ENCODE peak calls at places on chromosomes 13 and 19, in nine cellular contexts. One of them, this sample, is unnamed. For H3K4me1, the result is how much of the 10 kb centered on the place peaks cover.

GRCh38 chr13:110618780-110619179 is 3.4 kb downstream of the NAXD start:
- DNase-seq in IMR-90: no peak
- DNase-seq in adrenal gland: no peak
- DNase-seq in gastrocnemius medialis: no peak
- DNase-seq in tibial nerve: no peak
- DNase-seq in body of pancreas: no peak
- DNase-seq in HCT116: no peak
- DNase-seq in right lobe of liver: no peak
- DNase-seq in prostate gland: no peak
- DNase-seq in this sample: no peak

GRCh38 chr13:29483211-29483610 is 112.3 kb downstream of the SLC7A1 start:
- DNase-seq in IMR-90: no peak
- DNase-seq in adrenal gland: no peak
- DNase-seq in gastrocnemius medialis: no peak
- DNase-seq in tibial nerve: no peak
- DNase-seq in body of pancreas: peak
- DNase-seq in HCT116: no peak
- DNase-seq in right lobe of liver: no peak
- DNase-seq in prostate gland: peak
- DNase-seq in this sample: peak

GRCh38 chr13:50668882-50669281 is 174.6 kb downstream of the DLEU7 start:
- DNase-seq in IMR-90: no peak
- DNase-seq in adrenal gland: no peak
- DNase-seq in gastrocnemius medialis: no peak
- DNase-seq in tibial nerve: no peak
- DNase-seq in body of pancreas: no peak
- DNase-seq in HCT116: no peak
- DNase-seq in right lobe of liver: no peak
- DNase-seq in prostate gland: no peak
- DNase-seq in this sample: no peak

GRCh38 chr19:10112037-10112751 is 701 bp downstream of the P2RY11 start:
- DNase-seq in IMR-90: no peak
- DNase-seq in adrenal gland: no peak
- DNase-seq in gastrocnemius medialis: no peak
- DNase-seq in tibial nerve: no peak
- DNase-seq in body of pancreas: no peak
- DNase-seq in HCT116: no peak
- DNase-seq in right lobe of liver: no peak
- DNase-seq in prostate gland: no peak
- DNase-seq in this sample: no peak

GRCh38 chr19:3142292-3142670 is 6.4 kb downstream of the GNA15 start:
- DNase-seq in IMR-90: peak
- DNase-seq in adrenal gland: peak
- DNase-seq in gastrocnemius medialis: no peak
- DNase-seq in tibial nerve: no peak
- DNase-seq in body of pancreas: no peak
- DNase-seq in HCT116: peak
- DNase-seq in right lobe of liver: no peak
- DNase-seq in prostate gland: no peak
- DNase-seq in this sample: no peak

GRCh38 chr13:40490086-40490723 is 176.2 kb downstream of the FOXO1 start:
- DNase-seq in IMR-90: no peak
- DNase-seq in adrenal gland: no peak
- DNase-seq in gastrocnemius medialis: no peak
- DNase-seq in tibial nerve: no peak
- DNase-seq in body of pancreas: peak
- DNase-seq in HCT116: no peak
- DNase-seq in right lobe of liver: no peak
- DNase-seq in prostate gland: no peak
- DNase-seq in this sample: no peak

GRCh38 chr13:24680258-24680920 is at the start of gene ATP12A:
- DNase-seq in IMR-90: no peak
- DNase-seq in adrenal gland: no peak
- DNase-seq in gastrocnemius medialis: no peak
- DNase-seq in tibial nerve: no peak
- DNase-seq in body of pancreas: peak
- DNase-seq in HCT116: no peak
- DNase-seq in right lobe of liver: peak
- DNase-seq in prostate gland: peak
- DNase-seq in this sample: no peak

GRCh38 chr19:37334179-37335071 is 36.5 kb upstream of the ZNF527 start:
- DNase-seq in IMR-90: peak
- DNase-seq in adrenal gland: peak
- DNase-seq in gastrocnemius medialis: peak
- DNase-seq in tibial nerve: peak
- DNase-seq in body of pancreas: peak
- DNase-seq in HCT116: no peak
- DNase-seq in right lobe of liver: peak
- DNase-seq in prostate gland: peak
- DNase-seq in this sample: peak

GRCh38 chr13:44274838-44275237 is 98.8 kb upstream of the SERP2 start:
- DNase-seq in IMR-90: peak
- DNase-seq in adrenal gland: no peak
- DNase-seq in gastrocnemius medialis: no peak
- DNase-seq in tibial nerve: no peak
- DNase-seq in body of pancreas: no peak
- DNase-seq in HCT116: no peak
- DNase-seq in right lobe of liver: no peak
- DNase-seq in prostate gland: no peak
- DNase-seq in this sample: no peak

GRCh38 chr13:98775844-98776598 is 23.5 kb upstream of the SLC15A1 start:
- DNase-seq in IMR-90: peak
- DNase-seq in adrenal gland: no peak
- DNase-seq in gastrocnemius medialis: no peak
- DNase-seq in tibial nerve: no peak
- DNase-seq in body of pancreas: no peak
- DNase-seq in HCT116: peak
- DNase-seq in right lobe of liver: peak
- DNase-seq in prostate gland: no peak
- DNase-seq in this sample: no peak

GRCh38 chr13:113843864-113844556 is 19.9 kb downstream of the GAS6 start:
- DNase-seq in IMR-90: no peak
- DNase-seq in adrenal gland: peak
- DNase-seq in gastrocnemius medialis: no peak
- DNase-seq in tibial nerve: no peak
- DNase-seq in body of pancreas: peak
- DNase-seq in HCT116: no peak
- DNase-seq in right lobe of liver: no peak
- DNase-seq in prostate gland: no peak
- DNase-seq in this sample: peak

GRCh38 chr19:2986951-2987491 is 9.7 kb downstream of the TLE6 start:
- DNase-seq in IMR-90: no peak
- DNase-seq in adrenal gland: no peak
- DNase-seq in gastrocnemius medialis: no peak
- DNase-seq in tibial nerve: no peak
- DNase-seq in body of pancreas: no peak
- DNase-seq in HCT116: no peak
- DNase-seq in right lobe of liver: no peak
- DNase-seq in prostate gland: no peak
- DNase-seq in this sample: no peak

GRCh38 chr13:41700790-41701310 is 243.5 kb downstream of the RGCC start:
- DNase-seq in IMR-90: peak
- DNase-seq in adrenal gland: peak
- DNase-seq in gastrocnemius medialis: no peak
- DNase-seq in tibial nerve: no peak
- DNase-seq in body of pancreas: peak
- DNase-seq in HCT116: no peak
- DNase-seq in right lobe of liver: no peak
- DNase-seq in prostate gland: peak
- DNase-seq in this sample: peak

DNA sequence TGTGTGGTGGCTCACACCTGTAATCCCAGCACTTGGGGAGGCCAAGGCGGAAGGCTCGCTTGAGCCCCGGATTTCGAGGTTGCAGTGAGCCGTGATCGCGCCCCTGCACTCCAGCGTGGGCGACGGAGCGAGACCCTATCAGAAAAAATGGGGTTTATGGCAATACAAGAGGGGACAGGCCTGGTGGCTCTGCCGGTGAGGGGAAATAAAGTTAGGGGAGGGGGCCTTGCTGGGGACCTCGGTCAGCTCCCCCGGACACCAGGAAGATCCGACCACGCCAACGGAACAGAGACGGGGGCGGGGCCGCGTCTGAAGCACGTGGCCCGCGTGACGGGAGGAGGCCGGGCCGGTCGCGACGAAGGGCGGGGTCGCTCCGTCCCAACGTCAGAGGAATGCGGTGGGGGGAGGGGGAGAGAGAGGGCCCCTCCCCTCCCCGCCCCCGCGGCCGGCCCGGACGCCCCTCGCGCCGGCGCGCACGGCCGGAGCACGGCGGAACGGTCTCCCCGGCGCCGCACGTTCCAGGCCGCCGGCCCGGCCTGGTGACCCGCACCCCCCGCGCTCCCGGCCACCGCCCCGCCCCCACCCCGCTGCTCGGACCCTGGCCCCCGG is 1.9 kb upstream of the HNRNPL start:
- DNase-seq in IMR-90: peak
- DNase-seq in adrenal gland: peak
- DNase-seq in gastrocnemius medialis: peak
- DNase-seq in tibial nerve: peak
- DNase-seq in body of pancreas: peak
- DNase-seq in HCT116: peak
- DNase-seq in right lobe of liver: peak
- DNase-seq in prostate gland: peak
- DNase-seq in this sample: peak
- TF ChIP-seq POLR2A in IMR-90: no peak
- TF ChIP-seq POLR2A in adrenal gland: peak
- TF ChIP-seq POLR2A in gastrocnemius medialis: peak
- TF ChIP-seq POLR2A in tibial nerve: peak
- TF ChIP-seq POLR2A in body of pancreas: peak
- TF ChIP-seq POLR2A in HCT116: peak
- TF ChIP-seq POLR2A in right lobe of liver: peak
- TF ChIP-seq POLR2A in prostate gland: peak
- TF ChIP-seq POLR2A in this sample: peak

GRCh38 chr13:99993660-99994455 is 12.3 kb downstream of the ZIC2 start:
- DNase-seq in IMR-90: no peak
- DNase-seq in adrenal gland: no peak
- DNase-seq in gastrocnemius medialis: no peak
- DNase-seq in tibial nerve: no peak
- DNase-seq in body of pancreas: no peak
- DNase-seq in HCT116: no peak
- DNase-seq in right lobe of liver: no peak
- DNase-seq in prostate gland: no peak
- DNase-seq in this sample: no peak
- H3K4me3 ChIP-seq in IMR-90: no peak
- H3K4me3 ChIP-seq in adrenal gland: no peak
- H3K4me3 ChIP-seq in gastrocnemius medialis: no peak
- H3K4me3 ChIP-seq in tibial nerve: no peak
- H3K4me3 ChIP-seq in body of pancreas: no peak
- H3K4me3 ChIP-seq in HCT116: no peak
- H3K4me3 ChIP-seq in right lobe of liver: no peak
- H3K4me3 ChIP-seq in prostate gland: no peak
- H3K4me3 ChIP-seq in this sample: no peak

GRCh38 chr19:12777217-12778019 is 2.1 kb upstream of the HOOK2 start:
- DNase-seq in IMR-90: peak
- DNase-seq in adrenal gland: peak
- DNase-seq in gastrocnemius medialis: no peak
- DNase-seq in tibial nerve: no peak
- DNase-seq in body of pancreas: peak
- DNase-seq in HCT116: no peak
- DNase-seq in right lobe of liver: peak
- DNase-seq in prostate gland: peak
- DNase-seq in this sample: peak

GRCh38 chr19:12778905-12779161 is 3.5 kb upstream of the HOOK2 start:
- DNase-seq in IMR-90: no peak
- DNase-seq in adrenal gland: no peak
- DNase-seq in gastrocnemius medialis: no peak
- DNase-seq in tibial nerve: no peak
- DNase-seq in body of pancreas: no peak
- DNase-seq in HCT116: no peak
- DNase-seq in right lobe of liver: no peak
- DNase-seq in prostate gland: no peak
- DNase-seq in this sample: no peak

GRCh38 chr19:12779162-12779993 is 4.0 kb upstream of the HOOK2 start:
- DNase-seq in IMR-90: peak
- DNase-seq in adrenal gland: peak
- DNase-seq in gastrocnemius medialis: no peak
- DNase-seq in tibial nerve: no peak
- DNase-seq in body of pancreas: peak
- DNase-seq in HCT116: no peak
- DNase-seq in right lobe of liver: peak
- DNase-seq in prostate gland: no peak
- DNase-seq in this sample: peak

GRCh38 chr19:12774588-12775555 is at the start of gene HOOK2:
- DNase-seq in IMR-90: no peak
- DNase-seq in adrenal gland: no peak
- DNase-seq in gastrocnemius medialis: peak
- DNase-seq in tibial nerve: peak
- DNase-seq in body of pancreas: peak
- DNase-seq in HCT116: peak
- DNase-seq in right lobe of liver: peak
- DNase-seq in prostate gland: peak
- DNase-seq in this sample: peak

DNA sequence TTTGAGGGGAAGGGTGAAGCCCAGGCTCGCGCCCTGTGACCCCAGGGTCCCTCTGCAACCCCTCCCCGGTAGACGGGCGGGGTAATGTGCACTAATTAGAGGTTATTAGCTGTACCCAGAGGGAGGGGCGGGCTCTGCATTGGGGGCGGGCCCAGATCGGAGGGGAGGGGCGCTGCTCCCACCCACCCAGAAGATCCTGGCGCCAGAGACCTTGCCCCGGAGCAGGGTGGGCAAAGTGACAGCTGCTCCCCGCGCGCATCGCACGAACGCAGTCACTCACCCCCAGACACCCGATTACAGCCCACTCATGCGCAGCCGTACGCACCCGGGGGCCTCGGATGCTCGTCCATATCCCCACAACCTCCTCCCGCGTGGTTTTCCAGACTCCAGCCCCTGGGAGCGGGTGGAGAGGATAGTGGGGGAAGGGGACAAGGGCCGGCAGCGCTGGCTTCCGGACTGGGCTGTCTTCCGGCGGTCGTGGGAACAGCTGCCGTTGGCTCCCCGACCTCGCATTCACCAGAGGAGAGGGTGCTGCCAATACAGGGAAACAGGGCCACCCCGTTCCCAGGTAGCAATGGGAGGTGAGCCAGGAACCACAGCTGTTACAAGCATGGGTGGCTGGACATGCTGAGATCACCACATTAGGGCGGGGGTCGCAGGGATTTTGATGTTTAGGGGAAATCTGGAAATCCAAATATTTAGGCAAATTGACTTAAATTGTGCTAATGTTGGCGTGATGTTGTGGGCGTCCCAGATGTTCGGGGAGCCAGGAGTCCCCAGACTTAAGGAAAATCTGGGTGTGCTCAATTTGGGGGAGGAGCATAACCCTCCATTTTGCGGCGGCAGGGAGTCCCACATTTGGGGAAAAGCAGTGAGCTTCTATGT is 2.9 kb upstream of the HOOK2 start:
- DNase-seq in IMR-90: peak
- DNase-seq in adrenal gland: peak
- DNase-seq in gastrocnemius medialis: no peak
- DNase-seq in tibial nerve: no peak
- DNase-seq in body of pancreas: peak
- DNase-seq in HCT116: no peak
- DNase-seq in right lobe of liver: peak
- DNase-seq in prostate gland: peak
- DNase-seq in this sample: peak
- H3K4me1 ChIP-seq in IMR-90: under half
- H3K4me1 ChIP-seq in adrenal gland: under half
- H3K4me1 ChIP-seq in gastrocnemius medialis: half or more
- H3K4me1 ChIP-seq in tibial nerve: under half
- H3K4me1 ChIP-seq in body of pancreas: under half
- H3K4me1 ChIP-seq in HCT116: half or more
- H3K4me1 ChIP-seq in right lobe of liver: under half
- H3K4me1 ChIP-seq in prostate gland: under half
- H3K4me1 ChIP-seq in this sample: under half

GRCh38 chr19:57689750-57690149 is 8.0 kb downstream of the ZNF551 start:
- DNase-seq in IMR-90: no peak
- DNase-seq in adrenal gland: no peak
- DNase-seq in gastrocnemius medialis: no peak
- DNase-seq in tibial nerve: no peak
- DNase-seq in body of pancreas: no peak
- DNase-seq in HCT116: no peak
- DNase-seq in right lobe of liver: no peak
- DNase-seq in prostate gland: no peak
- DNase-seq in this sample: no peak
- TF ChIP-seq POLR2A in IMR-90: no peak
- TF ChIP-seq POLR2A in adrenal gland: no peak
- TF ChIP-seq POLR2A in gastrocnemius medialis: no peak
- TF ChIP-seq POLR2A in tibial nerve: no peak
- TF ChIP-seq POLR2A in body of pancreas: no peak
- TF ChIP-seq POLR2A in HCT116: no peak
- TF ChIP-seq POLR2A in right lobe of liver: no peak
- TF ChIP-seq POLR2A in prostate gland: no peak
- TF ChIP-seq POLR2A in this sample: no peak

This sample was measured in heart left ventricle.